ENCODE peak calls at places on chromosomes 5 and 9, in four cellular contexts. A is sigmoid colon, K is ascending aorta, S is HepG2. D is an unnamed sample. For H3K4me1 and H3K36me3, the result is how much of the 10 kb centered on the place peaks cover.

GRCh38 chr9:114112778-114113585 is 13.9 kb upstream of the KIF12 start:
- DNase-seq in A (peak), K (peak), S (no peak), D (no peak)

GRCh38 chr9:133943781-133944745 is 48.1 kb downstream of the VAV2 start:
- DNase-seq in K (no peak), S (no peak), A (peak), D (no peak)

GRCh38 chr5:141420855-141421488 is at the start of gene PCDHGA11:
- DNase-seq in S (no peak), K (no peak), A (no peak), D (no peak)

GRCh38 chr5:135382131-135382530 is 16.9 kb downstream of the MACROH2A1 start:
- DNase-seq in A (no peak), S (no peak), K (no peak), D (no peak)

GRCh38 chr9:92759990-92760893 is 4.4 kb downstream of the BICD2 start:
- DNase-seq in A (peak), S (no peak), K (peak), D (no peak)

GRCh38 chr5:55456216-55456895 is 78.4 kb downstream of the PLPP1 start:
- DNase-seq in A (no peak), S (no peak), K (no peak), D (no peak)

GRCh38 chr5:5421149-5421960 is 1.1 kb upstream of the ICE1 start:
- DNase-seq in S (no peak), K (no peak), A (no peak), D (no peak)

GRCh38 chr5:142437563-142437962 is 112.7 kb upstream of the SPRY4 start:
- DNase-seq in S (peak), K (no peak), A (no peak), D (no peak)

DNA sequence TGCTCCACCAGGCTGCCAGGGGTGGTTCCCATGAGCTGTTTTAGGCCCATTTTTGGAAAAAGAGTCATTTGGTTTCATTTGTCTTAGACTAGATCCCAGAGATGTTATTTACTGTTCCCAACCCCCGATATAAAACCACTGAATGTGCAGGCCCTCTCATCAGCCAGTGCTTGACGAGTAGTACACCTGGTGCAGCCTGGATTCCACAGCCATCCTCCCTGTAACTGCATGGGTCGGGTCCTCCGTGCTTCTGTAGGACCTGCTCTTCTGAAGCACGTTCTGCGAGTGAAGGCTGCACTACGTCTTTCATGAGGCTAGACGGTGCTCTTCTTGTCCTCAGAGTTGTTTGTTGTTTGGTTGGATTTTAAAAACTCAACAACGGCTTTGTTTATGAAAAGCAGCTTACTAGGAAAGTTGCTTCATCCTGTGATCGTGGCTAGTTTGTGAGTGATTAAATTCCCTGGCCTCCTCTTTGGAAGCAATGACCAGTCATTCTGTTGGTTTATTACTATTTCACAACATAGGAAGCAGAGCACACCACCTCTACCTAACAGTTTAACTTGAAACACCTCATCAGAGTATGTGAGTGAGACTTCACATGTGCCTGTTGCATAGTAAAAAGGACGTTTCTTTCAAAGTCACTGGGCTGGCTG is 135.2 kb downstream of the AOPEP start:
- DNase-seq in A (no peak), S (no peak), K (no peak), D (no peak)
- H3K4me1 ChIP-seq in A (under half), S (under half), K (under half), D (under half)

GRCh38 chr5:126926152-126926551 is 104.2 kb downstream of the MARCHF3 start:
- DNase-seq in S (no peak), A (no peak), K (no peak), D (no peak)
- H3K36me3 ChIP-seq in S (under half), A (under half), K (under half), D (under half)

DNA sequence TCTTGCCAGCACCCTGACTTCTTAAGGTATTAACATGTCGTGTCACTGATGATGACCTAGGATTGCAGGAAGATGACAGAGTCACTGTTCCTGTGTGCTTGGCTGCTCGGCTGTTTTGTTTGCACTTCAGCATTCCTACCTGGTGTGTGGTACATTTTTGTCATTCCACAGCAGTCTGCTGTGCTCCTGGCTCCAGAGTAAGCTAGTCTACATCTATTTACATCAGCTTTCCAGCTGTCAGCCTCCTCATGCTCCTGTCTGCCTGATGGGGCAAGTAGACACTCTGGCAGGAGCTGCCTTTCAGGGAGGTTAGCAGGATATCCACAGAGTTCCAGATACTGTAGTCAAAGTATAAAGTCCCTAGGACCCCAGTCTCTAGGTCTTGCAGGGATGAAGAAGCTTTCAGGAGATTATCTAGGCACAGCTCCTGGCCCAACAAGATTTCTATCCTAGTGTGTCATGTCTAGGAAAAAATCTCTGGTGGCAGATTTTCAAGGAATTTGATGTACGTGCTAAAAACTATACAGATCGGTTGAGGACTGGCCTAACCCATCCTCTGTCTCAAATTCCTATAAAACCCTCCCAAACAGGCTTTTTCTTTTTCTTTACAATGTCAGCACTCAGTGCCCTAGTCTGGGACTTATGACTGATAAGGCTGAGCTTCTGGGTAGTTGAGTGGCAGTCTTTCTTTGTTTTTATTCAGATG is 28.5 kb downstream of the RUSC2 start:
- DNase-seq in A (no peak), S (peak), K (peak), D (no peak)
- H3K4me1 ChIP-seq in A (half or more), S (half or more), K (under half), D (under half)

GRCh38 chr5:178207183-178207916 is 3.0 kb downstream of the HNRNPAB start:
- DNase-seq in A (peak), S (peak), K (peak), D (no peak)

GRCh38 chr5:178204205-178205009 is at the start of gene HNRNPAB:
- DNase-seq in K (peak), S (peak), A (peak), D (peak)

GRCh38 chr5:178205010-178205748 is 846 bp downstream of the HNRNPAB start:
- DNase-seq in K (peak), S (peak), A (peak), D (peak)

GRCh38 chr5:178206166-178207101 is 2.1 kb downstream of the HNRNPAB start:
- DNase-seq in K (peak), S (no peak), A (peak), D (no peak)

GRCh38 chr5:178205749-178206047 is 1.4 kb downstream of the HNRNPAB start:
- DNase-seq in S (no peak), K (no peak), A (no peak), D (no peak)
- H3K36me3 ChIP-seq in S (under half), K (under half), A (under half), D (under half)

GRCh38 chr9:107907715-107908114 is 418.1 kb upstream of the KLF4 start:
- DNase-seq in A (no peak), K (no peak), S (no peak), D (no peak)
- H3K4me1 ChIP-seq in A (under half), K (under half), S (under half), D (under half)

GRCh38 chr9:18706648-18707047 is 232.7 kb downstream of the ADAMTSL1 start:
- DNase-seq in A (no peak), K (no peak), S (no peak), D (no peak)

GRCh38 chr9:18707489-18708210 is 233.7 kb downstream of the ADAMTSL1 start:
- DNase-seq in A (no peak), K (no peak), S (no peak), D (no peak)

GRCh38 chr9:18708429-18708828 is 234.5 kb downstream of the ADAMTSL1 start:
- DNase-seq in S (no peak), A (no peak), K (no peak), D (no peak)

GRCh38 chr9:18707078-18707477 is 233.1 kb downstream of the ADAMTSL1 start:
- DNase-seq in A (no peak), S (peak), K (no peak), D (no peak)

DNA sequence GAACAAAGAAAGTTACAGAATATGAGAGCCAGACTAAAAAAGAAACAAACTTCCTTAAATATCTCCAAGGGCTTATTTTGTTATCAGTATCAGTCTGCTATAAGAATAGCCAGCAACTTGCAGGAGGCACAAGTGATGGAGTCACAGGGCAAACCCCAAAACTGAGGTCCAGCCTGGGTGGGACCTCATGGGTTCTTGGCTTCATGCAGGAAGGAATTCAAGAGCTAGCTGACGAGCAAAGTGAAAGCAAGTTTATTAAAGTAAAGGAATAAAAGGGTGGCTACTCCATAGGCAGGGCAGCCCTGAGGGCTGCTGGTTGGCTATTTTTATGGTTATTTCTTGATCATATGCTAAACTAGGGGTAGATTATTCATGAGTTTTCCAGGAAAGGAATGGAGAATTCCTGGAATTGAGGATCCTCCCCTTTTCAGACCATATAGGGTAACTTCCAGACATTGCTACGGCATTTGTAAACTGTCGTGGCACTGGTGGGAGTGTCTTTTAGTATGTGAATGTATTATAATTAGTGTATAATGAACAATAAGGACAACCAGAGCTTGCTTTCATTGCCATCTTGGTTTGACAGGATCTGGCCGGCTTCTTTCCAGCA is 231.9 kb downstream of the ADAMTSL1 start:
- DNase-seq in K (no peak), A (no peak), S (no peak), D (no peak)
- H3K36me3 ChIP-seq in K (under half), A (under half), S (under half), D (under half)